ENCODE peak calls at places on chromosomes 3 and 15, in ten cellular contexts. A is PC-9, H is stomach, N is PC-3, R is GM23338, Z is pancreas, X is thoracic aorta, D is ovary, K is hepatocyte, M is left ventricle myocardium inferior. G is an unnamed sample.

GRCh38 chr3:32569540-32570425 is 875 bp downstream of the DYNC1LI1 start:
- DNase-seq in H (peak; percentile 67), N (peak; percentile 57), K (peak; percentile 77), R (peak; percentile 93), X (no peak), Z (peak; percentile 88), D (peak; percentile 71), M (peak; percentile 61), A (peak; percentile 80), G (peak; percentile 76)

GRCh38 chr3:127406309-127407025 is 118.6 kb upstream of the PRR20G start:
- DNase-seq in A (peak; percentile 30), Z (no peak), D (no peak), R (peak; percentile 50), H (peak; percentile 28), K (peak; percentile 55), M (peak; percentile 9), X (no peak), N (peak; percentile 36), G (peak; percentile 42)

GRCh38 chr3:76509179-76509830 is 530.6 kb upstream of the ROBO2 start:
- DNase-seq in K (no peak), N (no peak), R (no peak), Z (no peak), X (no peak), M (no peak), D (no peak), H (no peak), A (no peak), G (no peak)

GRCh38 chr3:194481103-194481502 is 5.7 kb downstream of the ATP13A3 start:
- DNase-seq in R (no peak), K (peak; percentile 12), N (peak; percentile 60), Z (no peak), X (no peak), D (no peak), H (no peak), M (no peak), A (no peak), G (no peak)

GRCh38 chr15:29795610-29796009 is 26.7 kb downstream of the TJP1 start:
- DNase-seq in N (no peak), M (no peak), K (no peak), A (no peak), Z (no peak), X (no peak), H (no peak), R (no peak), D (no peak), G (no peak)

GRCh38 chr3:171811913-171812321 is 1.6 kb upstream of the PLD1 start:
- DNase-seq in R (no peak), H (no peak), N (peak; percentile 42), M (no peak), D (no peak), A (peak; percentile 66), Z (no peak), X (no peak), K (peak; percentile 40), G (no peak)

GRCh38 chr3:29668728-29669127 is 387.9 kb downstream of the RBMS3 start:
- DNase-seq in X (no peak), R (peak; percentile 27), H (no peak), K (no peak), D (no peak), Z (no peak), N (no peak), M (no peak), A (no peak), G (no peak)

GRCh38 chr3:126293370-126294082 is 63.7 kb downstream of the KLF15 start:
- DNase-seq in A (peak; percentile 26), X (no peak), D (no peak), R (no peak), H (no peak), M (peak; percentile 59), N (no peak), K (peak; percentile 30), Z (no peak), G (peak; percentile 38)

DNA sequence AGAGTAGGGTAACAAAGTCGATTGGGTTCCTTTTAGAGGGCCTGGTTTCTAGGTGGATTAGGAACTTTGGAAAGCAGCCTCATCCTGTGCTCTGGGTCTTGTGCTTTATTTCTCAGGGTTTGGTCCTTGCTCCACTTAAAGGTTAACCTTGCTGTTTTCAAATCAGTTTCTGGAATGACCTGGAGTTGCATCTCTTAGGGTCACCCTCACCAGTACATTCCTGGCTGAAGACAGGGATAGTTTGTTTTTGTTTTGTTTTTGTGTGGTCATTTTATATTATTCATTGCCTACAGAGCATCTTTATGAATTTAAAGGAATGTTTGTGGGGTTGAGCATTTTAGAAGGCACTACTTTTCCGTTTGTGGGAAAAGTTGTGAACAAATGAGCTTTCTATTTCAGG is 45.5 kb upstream of the ZNF280D start:
- DNase-seq in N (no peak), X (no peak), R (no peak), A (no peak), M (no peak), Z (no peak), H (no peak), D (no peak), K (no peak), G (no peak)
- H3K4me1 ChIP-seq in N (no peaks in the 10 kb centered on the region), X (no peaks in the 10 kb centered on the region), R (no peaks in the 10 kb centered on the region), A (no peaks in the 10 kb centered on the region), M (peaks cover 5% of the 10 kb centered on the region), Z (no peaks in the 10 kb centered on the region), H (peaks cover 15% of the 10 kb centered on the region), D (no peaks in the 10 kb centered on the region), K (peaks cover 3% of the 10 kb centered on the region), G (no peaks in the 10 kb centered on the region)

GRCh38 chr3:175337631-175338030 is 478.5 kb downstream of the NAALADL2 start:
- DNase-seq in H (no peak), X (no peak), D (no peak), M (no peak), N (no peak), K (no peak), A (no peak), R (no peak), Z (no peak), G (no peak)

GRCh38 chr3:175336406-175337133 is 477.4 kb downstream of the NAALADL2 start:
- DNase-seq in K (no peak), A (no peak), M (no peak), H (no peak), R (no peak), X (no peak), N (peak; percentile 22), D (no peak), Z (no peak), G (no peak)

GRCh38 chr3:175342196-175342595 is 483.1 kb downstream of the NAALADL2 start:
- DNase-seq in A (no peak), X (no peak), M (no peak), D (no peak), H (no peak), N (peak; percentile 36), K (no peak), Z (no peak), R (no peak), G (no peak)

GRCh38 chr3:175340338-175341015 is 481.3 kb downstream of the NAALADL2 start:
- DNase-seq in D (no peak), A (no peak), K (no peak), Z (no peak), H (no peak), M (no peak), R (no peak), X (no peak), N (no peak), G (no peak)

DNA sequence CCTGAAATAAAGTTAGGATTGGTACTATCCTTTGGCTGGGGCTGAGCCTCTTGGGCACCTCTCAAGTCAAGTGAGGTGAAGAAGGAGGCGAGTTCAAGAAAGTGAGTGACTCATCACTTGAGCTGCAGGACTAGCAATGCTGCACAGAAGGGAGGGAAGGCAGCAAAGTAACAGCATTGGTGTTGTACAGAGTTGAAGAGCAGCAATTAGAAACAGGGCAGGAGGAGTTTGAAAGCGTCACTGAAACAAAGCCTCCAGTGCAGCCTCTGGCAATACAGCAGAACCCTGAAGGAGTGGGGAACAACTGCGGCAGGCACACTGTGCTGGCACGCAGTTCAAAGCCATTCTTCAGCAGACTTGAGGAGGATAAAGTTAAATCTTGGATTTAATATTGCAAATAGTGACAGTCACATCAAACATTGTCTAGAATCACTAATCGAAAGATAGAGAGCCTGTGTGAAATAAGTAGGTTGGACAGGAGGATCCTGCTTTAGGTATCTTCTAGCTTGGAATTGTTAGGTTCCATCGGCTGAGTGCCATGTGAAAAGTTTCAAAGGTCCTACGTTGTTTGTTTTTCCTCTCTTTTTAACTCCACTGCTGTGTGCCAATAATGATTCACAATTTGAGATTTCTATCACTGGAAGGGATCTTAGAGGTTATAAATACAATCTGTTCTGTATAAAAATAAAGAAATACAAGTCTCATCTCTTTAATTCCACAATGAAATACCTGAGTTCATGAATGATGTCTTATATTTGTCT is 479.8 kb downstream of the NAALADL2 start:
- DNase-seq in D (no peak), K (peak; percentile 16), A (peak; percentile 46), H (peak; percentile 26), Z (no peak), X (peak; percentile 5), M (no peak), R (peak; percentile 41), N (peak; percentile 74), G (peak; percentile 67)
- H3K4me3 ChIP-seq in D (no peak overlapping the region), K (no peak overlapping the region), A (no peak overlapping the region), H (no peak overlapping the region), Z (no peak overlapping the region), X (peak overlapping the region; percentile 39), M (no peak overlapping the region), R (no peak overlapping the region), N (peak overlapping the region; percentile 47), G (no peak overlapping the region)

GRCh38 chr15:100598655-100599054 is 3.3 kb downstream of the LINS1 start:
- DNase-seq in A (no peak), X (no peak), D (no peak), K (no peak), Z (no peak), N (no peak), M (no peak), H (no peak), R (no peak), G (no peak)

GRCh38 chr15:100602822-100603393 is 519 bp downstream of the ASB7 start:
- DNase-seq in R (peak; percentile 67), X (no peak), A (no peak), K (peak; percentile 32), N (peak; percentile 12), Z (no peak), H (no peak), D (peak; percentile 30), M (no peak), G (no peak)

GRCh38 chr15:100601158-100601557 is 826 bp downstream of the LINS1 start:
- DNase-seq in K (peak; percentile 28), D (no peak), H (no peak), Z (no peak), A (peak; percentile 3), X (no peak), N (peak; percentile 2), R (peak; percentile 21), M (no peak), G (no peak)

GRCh38 chr15:100601628-100602063 is 338 bp downstream of the LINS1 start:
- DNase-seq in M (no peak), A (no peak), X (no peak), Z (no peak), D (no peak), N (no peak), K (no peak), H (no peak), R (no peak), G (no peak)

DNA sequence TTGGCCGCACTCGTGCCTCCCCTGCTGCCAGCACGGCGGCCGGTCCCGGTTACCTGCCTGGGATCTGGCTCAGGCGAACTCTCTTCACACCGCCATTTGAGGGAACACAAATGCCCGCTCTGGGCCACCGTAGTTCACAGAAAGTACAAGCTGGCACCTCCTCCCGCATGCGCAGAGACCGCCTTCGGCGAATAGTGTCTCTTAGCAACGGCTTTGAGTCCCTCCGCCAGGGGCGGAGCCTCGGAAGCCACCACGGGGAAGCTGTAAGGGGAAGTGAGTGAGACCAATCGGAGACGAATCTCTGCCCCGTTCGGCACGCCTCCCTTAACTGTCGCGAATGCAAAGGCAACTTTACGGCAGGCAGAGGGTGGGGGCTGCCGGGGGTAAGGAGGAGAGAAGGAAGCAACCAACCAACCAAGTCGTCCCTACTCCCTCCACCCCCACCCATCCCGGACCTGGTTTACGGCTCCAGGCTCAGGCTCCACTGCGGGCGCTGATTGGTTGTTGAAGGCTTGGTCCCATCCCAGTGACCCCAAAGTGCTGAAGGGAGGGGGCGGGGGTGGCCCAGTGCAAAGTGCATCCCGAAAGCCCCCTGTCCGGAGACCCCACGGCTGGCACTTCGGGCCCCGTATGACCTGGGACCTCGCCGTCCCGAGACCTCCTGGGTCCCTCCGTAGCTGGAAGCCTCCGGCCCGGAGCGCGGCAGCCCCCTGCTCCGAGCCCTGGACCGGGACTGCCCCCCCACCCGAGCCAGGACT is at the start of the genes ASB7 and LINS1:
- DNase-seq in D (peak; percentile 100), A (peak; percentile 99), X (peak; percentile 99), N (peak; percentile 100), H (peak; percentile 100), M (peak; percentile 100), Z (peak; percentile 100), R (peak; percentile 100), K (peak; percentile 100), G (peak; percentile 100)
- TF ChIP-seq CTCF in D (no peak), A (no peak), X (no peak), N (no peak), H (no peak), M (no peak), Z (no peak), R (no peak), K (no peak), G (no peak)

GRCh38 chr3:111548060-111548459 is 6.1 kb downstream of the CD96 start:
- DNase-seq in A (no peak), Z (no peak), D (no peak), M (no peak), N (peak; percentile 23), H (no peak), K (no peak), R (no peak), X (no peak), G (no peak)
- H3K4me1 ChIP-seq in A (peaks cover 15% of the 10 kb centered on the region), Z (no peaks in the 10 kb centered on the region), D (peaks cover 2% of the 10 kb centered on the region), M (no peaks in the 10 kb centered on the region), N (peaks cover 24% of the 10 kb centered on the region), H (no peaks in the 10 kb centered on the region), K (no peaks in the 10 kb centered on the region), R (peaks cover 17% of the 10 kb centered on the region), X (no peaks in the 10 kb centered on the region), G (no peaks in the 10 kb centered on the region)

G was measured in tibial artery.